ENCODE peak calls at places on chromosomes 3 and 15, in nine cellular contexts. One of them, this sample, is unnamed.

GRCh38 chr15:62455441-62455921 is 290.4 kb upstream of the C2CD4B start:
- DNase-seq in psoas muscle: peak; percentile 79
- DNase-seq in neural progenitor cell: no peak
- DNase-seq in glutamatergic neuron: no peak
- DNase-seq in chondrocyte: no peak
- DNase-seq in fibroblast of mammary gland: peak; percentile 60
- DNase-seq in K562: no peak
- DNase-seq in BJ: no peak
- DNase-seq in colonic mucosa: no peak
- DNase-seq in this sample: no peak

GRCh38 chr3:37024092-37024491 is 30.8 kb downstream of the MLH1 start:
- DNase-seq in psoas muscle: no peak
- DNase-seq in colonic mucosa: no peak
- DNase-seq in K562: peak; percentile 54
- DNase-seq in fibroblast of mammary gland: peak; percentile 40
- DNase-seq in BJ: no peak
- DNase-seq in glutamatergic neuron: no peak
- DNase-seq in chondrocyte: no peak
- DNase-seq in neural progenitor cell: no peak
- DNase-seq in this sample: peak; percentile 17

GRCh38 chr3:140424211-140424610 is 253.7 kb upstream of the TRIM42 start:
- DNase-seq in glutamatergic neuron: no peak
- DNase-seq in K562: no peak
- DNase-seq in neural progenitor cell: no peak
- DNase-seq in fibroblast of mammary gland: peak; percentile 35
- DNase-seq in chondrocyte: no peak
- DNase-seq in colonic mucosa: no peak
- DNase-seq in psoas muscle: no peak
- DNase-seq in BJ: no peak
- DNase-seq in this sample: no peak

GRCh38 chr3:172305552-172305951 is 142.7 kb downstream of the GHSR start:
- DNase-seq in chondrocyte: no peak
- DNase-seq in fibroblast of mammary gland: peak; percentile 95
- DNase-seq in K562: no peak
- DNase-seq in glutamatergic neuron: no peak
- DNase-seq in neural progenitor cell: no peak
- DNase-seq in colonic mucosa: peak; percentile 52
- DNase-seq in BJ: no peak
- DNase-seq in psoas muscle: no peak
- DNase-seq in this sample: no peak

GRCh38 chr3:31370093-31370666 is 162.5 kb upstream of the STT3B start:
- DNase-seq in colonic mucosa: no peak
- DNase-seq in BJ: no peak
- DNase-seq in psoas muscle: no peak
- DNase-seq in chondrocyte: no peak
- DNase-seq in fibroblast of mammary gland: no peak
- DNase-seq in neural progenitor cell: no peak
- DNase-seq in glutamatergic neuron: no peak
- DNase-seq in K562: no peak
- DNase-seq in this sample: no peak

GRCh38 chr15:68626739-68627138 is 47.9 kb downstream of the CORO2B start:
- DNase-seq in neural progenitor cell: no peak
- DNase-seq in BJ: no peak
- DNase-seq in psoas muscle: no peak
- DNase-seq in glutamatergic neuron: no peak
- DNase-seq in K562: no peak
- DNase-seq in fibroblast of mammary gland: peak; percentile 69
- DNase-seq in chondrocyte: no peak
- DNase-seq in colonic mucosa: no peak
- DNase-seq in this sample: no peak

GRCh38 chr3:53661480-53661879 is 167.1 kb downstream of the CACNA1D start:
- DNase-seq in colonic mucosa: no peak
- DNase-seq in neural progenitor cell: no peak
- DNase-seq in fibroblast of mammary gland: no peak
- DNase-seq in chondrocyte: no peak
- DNase-seq in K562: no peak
- DNase-seq in glutamatergic neuron: no peak
- DNase-seq in psoas muscle: no peak
- DNase-seq in BJ: no peak
- DNase-seq in this sample: no peak

GRCh38 chr3:15096026-15096425 is 2.9 kb downstream of the RBSN start:
- DNase-seq in neural progenitor cell: no peak
- DNase-seq in glutamatergic neuron: no peak
- DNase-seq in K562: no peak
- DNase-seq in psoas muscle: no peak
- DNase-seq in colonic mucosa: no peak
- DNase-seq in chondrocyte: no peak
- DNase-seq in BJ: no peak
- DNase-seq in fibroblast of mammary gland: no peak
- DNase-seq in this sample: no peak

GRCh38 chr3:191328383-191328962 is 721 bp upstream of the CCDC50 start:
- DNase-seq in BJ: no peak
- DNase-seq in K562: peak; percentile 44
- DNase-seq in fibroblast of mammary gland: no peak
- DNase-seq in psoas muscle: no peak
- DNase-seq in chondrocyte: no peak
- DNase-seq in colonic mucosa: no peak
- DNase-seq in neural progenitor cell: no peak
- DNase-seq in glutamatergic neuron: no peak
- DNase-seq in this sample: no peak

GRCh38 chr3:60920519-60920918 is 330.7 kb downstream of the FHIT start:
- DNase-seq in glutamatergic neuron: no peak
- DNase-seq in chondrocyte: no peak
- DNase-seq in colonic mucosa: no peak
- DNase-seq in neural progenitor cell: no peak
- DNase-seq in K562: no peak
- DNase-seq in fibroblast of mammary gland: peak; percentile 56
- DNase-seq in psoas muscle: no peak
- DNase-seq in BJ: no peak
- DNase-seq in this sample: no peak

GRCh38 chr3:13536832-13537231 is 12.1 kb upstream of the FBLN2 start:
- DNase-seq in chondrocyte: peak; percentile 76
- DNase-seq in glutamatergic neuron: peak; percentile 39
- DNase-seq in neural progenitor cell: no peak
- DNase-seq in BJ: no peak
- DNase-seq in colonic mucosa: no peak
- DNase-seq in fibroblast of mammary gland: no peak
- DNase-seq in psoas muscle: no peak
- DNase-seq in K562: no peak
- DNase-seq in this sample: no peak

GRCh38 chr3:78872195-78872594 is 895.6 kb downstream of the ROBO1 start:
- DNase-seq in psoas muscle: no peak
- DNase-seq in neural progenitor cell: peak; percentile 63
- DNase-seq in chondrocyte: no peak
- DNase-seq in BJ: no peak
- DNase-seq in fibroblast of mammary gland: no peak
- DNase-seq in K562: no peak
- DNase-seq in colonic mucosa: no peak
- DNase-seq in glutamatergic neuron: peak; percentile 24
- DNase-seq in this sample: no peak

GRCh38 chr15:68812596-68813548 is 7.8 kb downstream of the ANP32A start:
- DNase-seq in K562: no peak
- DNase-seq in chondrocyte: no peak
- DNase-seq in colonic mucosa: peak; percentile 17
- DNase-seq in BJ: no peak
- DNase-seq in fibroblast of mammary gland: no peak
- DNase-seq in psoas muscle: no peak
- DNase-seq in neural progenitor cell: no peak
- DNase-seq in glutamatergic neuron: no peak
- DNase-seq in this sample: no peak

GRCh38 chr3:195750797-195751520 is 30.2 kb downstream of the MUC20 start:
- DNase-seq in colonic mucosa: no peak
- DNase-seq in K562: no peak
- DNase-seq in psoas muscle: peak; percentile 38
- DNase-seq in fibroblast of mammary gland: no peak
- DNase-seq in glutamatergic neuron: no peak
- DNase-seq in chondrocyte: peak; percentile 89
- DNase-seq in neural progenitor cell: no peak
- DNase-seq in BJ: no peak
- DNase-seq in this sample: no peak

GRCh38 chr3:197487911-197488391 is 67.8 kb downstream of the BDH1 start:
- DNase-seq in chondrocyte: no peak
- DNase-seq in BJ: peak; percentile 90
- DNase-seq in fibroblast of mammary gland: peak; percentile 98
- DNase-seq in K562: no peak
- DNase-seq in neural progenitor cell: no peak
- DNase-seq in colonic mucosa: no peak
- DNase-seq in glutamatergic neuron: peak; percentile 66
- DNase-seq in psoas muscle: peak; percentile 67
- DNase-seq in this sample: no peak

GRCh38 chr3:123656691-123657090 is 71.8 kb upstream of the HACD2 start:
- DNase-seq in K562: peak; percentile 28
- DNase-seq in fibroblast of mammary gland: no peak
- DNase-seq in BJ: no peak
- DNase-seq in psoas muscle: no peak
- DNase-seq in glutamatergic neuron: no peak
- DNase-seq in chondrocyte: no peak
- DNase-seq in neural progenitor cell: peak; percentile 7
- DNase-seq in colonic mucosa: no peak
- DNase-seq in this sample: no peak

GRCh38 chr3:194632983-194633348 is 253 bp downstream of the TMEM44 start:
- DNase-seq in neural progenitor cell: no peak
- DNase-seq in chondrocyte: no peak
- DNase-seq in glutamatergic neuron: no peak
- DNase-seq in colonic mucosa: peak; percentile 33
- DNase-seq in BJ: no peak
- DNase-seq in fibroblast of mammary gland: no peak
- DNase-seq in psoas muscle: no peak
- DNase-seq in K562: peak; percentile 76
- DNase-seq in this sample: peak; percentile 9

GRCh38 chr15:50227076-50227475 is 38.5 kb downstream of the HDC start:
- DNase-seq in BJ: peak; percentile 69
- DNase-seq in K562: no peak
- DNase-seq in psoas muscle: no peak
- DNase-seq in glutamatergic neuron: no peak
- DNase-seq in fibroblast of mammary gland: peak; percentile 42
- DNase-seq in neural progenitor cell: no peak
- DNase-seq in colonic mucosa: no peak
- DNase-seq in chondrocyte: no peak
- DNase-seq in this sample: no peak

GRCh38 chr3:165196577-165197561 is 685 bp upstream of the SLITRK3 start:
- DNase-seq in fibroblast of mammary gland: peak; percentile 10
- DNase-seq in colonic mucosa: no peak
- DNase-seq in glutamatergic neuron: peak; percentile 57
- DNase-seq in chondrocyte: peak; percentile 61
- DNase-seq in K562: no peak
- DNase-seq in neural progenitor cell: peak; percentile 62
- DNase-seq in BJ: no peak
- DNase-seq in psoas muscle: no peak
- DNase-seq in this sample: no peak
- TF ChIP-seq CTCF in fibroblast of mammary gland: no peak
- TF ChIP-seq CTCF in colonic mucosa: no peak
- TF ChIP-seq CTCF in glutamatergic neuron: no peak
- TF ChIP-seq CTCF in chondrocyte: no peak
- TF ChIP-seq CTCF in K562: no peak
- TF ChIP-seq CTCF in neural progenitor cell: no peak
- TF ChIP-seq CTCF in BJ: no peak
- TF ChIP-seq CTCF in psoas muscle: no peak
- TF ChIP-seq CTCF in this sample: no peak

DNA sequence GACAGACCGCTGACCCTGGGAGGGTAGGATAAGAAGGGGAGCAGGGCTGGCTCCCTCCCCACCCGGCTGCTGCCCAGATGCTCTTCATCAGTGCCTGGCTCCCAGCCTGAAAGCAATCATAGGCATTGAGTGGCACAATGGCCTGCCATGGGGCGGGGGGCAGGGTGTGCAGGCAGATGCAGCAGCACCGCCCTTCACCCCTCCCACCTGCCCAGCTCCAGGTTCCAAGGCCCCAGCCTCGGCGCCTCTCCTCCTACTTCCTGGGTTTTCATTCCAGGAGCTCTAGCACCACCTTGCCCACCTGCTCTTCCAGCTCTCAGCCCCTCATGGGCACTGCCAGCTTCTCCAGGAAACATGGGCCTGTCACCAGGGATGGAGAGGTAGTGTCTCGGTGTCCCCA is 101.7 kb downstream of the MEGF11 start:
- DNase-seq in colonic mucosa: peak; percentile 22
- DNase-seq in psoas muscle: no peak
- DNase-seq in chondrocyte: no peak
- DNase-seq in BJ: no peak
- DNase-seq in fibroblast of mammary gland: no peak
- DNase-seq in glutamatergic neuron: no peak
- DNase-seq in K562: no peak
- DNase-seq in neural progenitor cell: peak; percentile 63
- DNase-seq in this sample: no peak
- TF ChIP-seq CTCF in colonic mucosa: no peak
- TF ChIP-seq CTCF in psoas muscle: no peak
- TF ChIP-seq CTCF in chondrocyte: no peak
- TF ChIP-seq CTCF in BJ: no peak
- TF ChIP-seq CTCF in fibroblast of mammary gland: no peak
- TF ChIP-seq CTCF in glutamatergic neuron: no peak
- TF ChIP-seq CTCF in K562: no peak
- TF ChIP-seq CTCF in neural progenitor cell: peak; percentile 48
- TF ChIP-seq CTCF in this sample: no peak

DNA sequence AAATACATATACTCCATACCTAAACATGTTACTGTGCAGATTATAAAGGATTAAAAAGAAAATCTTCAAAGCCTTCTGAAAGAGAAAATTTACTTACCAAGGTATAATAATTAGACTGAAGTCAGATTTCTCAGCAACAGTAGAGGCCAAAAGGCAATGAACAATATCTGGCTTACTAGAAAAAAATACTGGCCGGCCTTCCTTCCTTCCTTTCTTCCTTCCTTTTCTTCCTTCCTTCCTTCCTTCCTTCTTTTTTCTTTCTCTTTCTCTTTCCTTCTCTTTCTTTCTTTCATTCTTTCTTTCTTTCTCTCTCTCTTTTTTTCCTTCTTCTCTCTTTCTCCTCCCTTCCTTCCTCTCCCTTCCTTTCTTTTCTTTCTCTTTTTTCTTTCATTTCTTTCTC is 209.6 kb downstream of the KCNH8 start:
- DNase-seq in colonic mucosa: no peak
- DNase-seq in glutamatergic neuron: no peak
- DNase-seq in K562: no peak
- DNase-seq in neural progenitor cell: no peak
- DNase-seq in chondrocyte: no peak
- DNase-seq in fibroblast of mammary gland: no peak
- DNase-seq in BJ: no peak
- DNase-seq in psoas muscle: no peak
- DNase-seq in this sample: no peak
- TF ChIP-seq CTCF in colonic mucosa: no peak
- TF ChIP-seq CTCF in glutamatergic neuron: no peak
- TF ChIP-seq CTCF in K562: no peak
- TF ChIP-seq CTCF in neural progenitor cell: no peak
- TF ChIP-seq CTCF in chondrocyte: no peak
- TF ChIP-seq CTCF in fibroblast of mammary gland: no peak
- TF ChIP-seq CTCF in BJ: no peak
- TF ChIP-seq CTCF in psoas muscle: no peak
- TF ChIP-seq CTCF in this sample: no peak

DNA sequence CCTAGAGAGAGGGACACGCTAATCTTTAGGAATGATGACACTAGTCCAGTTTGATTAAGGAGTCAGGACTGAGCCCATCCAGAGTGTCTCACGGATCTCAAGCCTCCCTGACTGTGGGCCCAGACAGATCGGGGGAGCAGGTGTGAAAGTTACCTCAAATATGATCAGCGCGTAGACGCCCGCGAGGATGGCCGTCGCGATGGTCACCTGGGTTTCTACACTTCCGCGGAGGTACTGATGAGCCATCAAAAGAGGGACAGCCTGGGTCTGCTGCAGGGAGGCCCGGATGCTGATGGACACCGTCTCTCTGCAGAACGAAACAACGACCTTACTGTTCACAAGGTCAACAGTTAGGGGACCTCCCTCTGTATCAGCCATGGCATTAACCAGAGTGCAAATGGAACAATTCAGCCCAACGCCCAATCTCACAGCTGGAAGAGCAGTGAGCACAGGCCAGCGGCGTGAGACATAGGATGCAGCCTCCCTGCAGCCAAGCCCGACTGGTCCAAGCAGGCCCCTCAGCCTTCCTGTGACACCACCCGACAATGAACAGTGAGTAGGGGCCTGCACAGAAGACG is 84.4 kb downstream of the OCA2 start:
- DNase-seq in psoas muscle: no peak
- DNase-seq in fibroblast of mammary gland: no peak
- DNase-seq in BJ: no peak
- DNase-seq in glutamatergic neuron: no peak
- DNase-seq in K562: no peak
- DNase-seq in chondrocyte: no peak
- DNase-seq in colonic mucosa: peak; percentile 7
- DNase-seq in neural progenitor cell: no peak
- DNase-seq in this sample: no peak
- TF ChIP-seq CTCF in psoas muscle: no peak
- TF ChIP-seq CTCF in fibroblast of mammary gland: no peak
- TF ChIP-seq CTCF in BJ: no peak
- TF ChIP-seq CTCF in glutamatergic neuron: no peak
- TF ChIP-seq CTCF in K562: no peak
- TF ChIP-seq CTCF in chondrocyte: no peak
- TF ChIP-seq CTCF in colonic mucosa: no peak
- TF ChIP-seq CTCF in neural progenitor cell: no peak
- TF ChIP-seq CTCF in this sample: no peak